ENCODE peak calls at places on chromosomes 3 and 15, in seven cellular contexts. V, U, S, H, Z, Y and C are unnamed samples.
A peak's percentile ranks its signal among the peaks of the same experiment; 100 is the strongest.

GRCh38 chr3:132448211-132448961 is 31.1 kb downstream of the DNAJC13 start:
- DNase-seq in Z (peak; percentile 79), Y (peak; percentile 21), U (no peak), H (peak; percentile 77), S (no peak), V (peak; percentile 66), C (peak; percentile 44)

GRCh38 chr3:151919446-151919845 is 46.0 kb downstream of the SUCNR1 start:
- DNase-seq in U (no peak), V (no peak), Y (no peak), H (no peak), Z (no peak), S (no peak), C (no peak)

GRCh38 chr15:83319771-83320170 is 35.3 kb upstream of the BNC1 start:
- DNase-seq in V (no peak), Z (no peak), Y (no peak), S (no peak), U (no peak), H (no peak), C (no peak)

GRCh38 chr3:192899540-192899982 is 18.1 kb downstream of the MB21D2 start:
- DNase-seq in H (peak; percentile 83), Y (no peak), V (peak; percentile 79), Z (peak; percentile 66), S (no peak), U (no peak), C (no peak)

GRCh38 chr3:176919836-176920760 is 277.2 kb downstream of the TBL1XR1 start:
- DNase-seq in S (no peak), U (no peak), V (peak; percentile 72), Z (peak; percentile 58), H (peak; percentile 86), Y (no peak), C (no peak)

GRCh38 chr3:142929109-142929508 is 34.4 kb downstream of the PAQR9 start:
- DNase-seq in Z (peak; percentile 70), U (no peak), S (no peak), Y (peak; percentile 21), H (peak; percentile 24), V (peak; percentile 59), C (no peak)

GRCh38 chr3:31226331-31226730 is 306.4 kb upstream of the STT3B start:
- DNase-seq in Y (no peak), V (no peak), H (no peak), Z (no peak), S (no peak), U (no peak), C (no peak)

GRCh38 chr15:77702211-77702957 is 69.7 kb upstream of the LINGO1 start:
- DNase-seq in H (peak; percentile 2), U (no peak), Z (peak; percentile 47), S (no peak), V (peak; percentile 39), Y (no peak), C (no peak)

GRCh38 chr15:81722982-81723381 is 322.8 kb downstream of the MEX3B start:
- DNase-seq in V (no peak), U (no peak), S (no peak), Y (no peak), Z (no peak), H (no peak), C (no peak)

GRCh38 chr15:96285715-96286367 is 44.7 kb upstream of the NR2F2 start:
- DNase-seq in Z (peak; percentile 42), V (no peak), Y (peak; percentile 48), S (peak; percentile 64), H (no peak), U (no peak), C (no peak)

GRCh38 chr15:97688886-97689285 is 271.6 kb upstream of the ARRDC4 start:
- DNase-seq in S (no peak), Y (no peak), U (no peak), H (no peak), V (no peak), Z (no peak), C (no peak)

GRCh38 chr3:141452045-141452444 is 34.8 kb upstream of the RASA2 start:
- DNase-seq in Y (no peak), S (no peak), V (peak; percentile 87), Z (peak; percentile 88), U (no peak), H (peak; percentile 81), C (no peak)

GRCh38 chr15:40247406-40247971 is 8.6 kb downstream of the PAK6 start:
- DNase-seq in V (no peak), S (no peak), Z (no peak), Y (no peak), H (no peak), U (no peak), C (no peak)

GRCh38 chr3:45988804-45989203 is 6.8 kb downstream of the FYCO1 start:
- DNase-seq in Y (no peak), U (no peak), Z (peak; percentile 78), V (peak; percentile 79), S (no peak), H (peak; percentile 72), C (no peak)

GRCh38 chr15:101255066-101255415 is 3.2 kb upstream of the CHSY1 start:
- DNase-seq in H (no peak), Y (no peak), S (no peak), V (no peak), Z (no peak), U (no peak), C (no peak)

GRCh38 chr3:99128740-99129505 is 227.4 kb upstream of the DCBLD2 start:
- DNase-seq in V (peak; percentile 95), Z (peak; percentile 97), U (no peak), H (peak; percentile 94), Y (no peak), S (no peak), C (no peak)

GRCh38 chr15:77528968-77529319 is 103.8 kb downstream of the LINGO1 start:
- DNase-seq in S (peak; percentile 55), Y (no peak), Z (no peak), U (no peak), V (no peak), H (no peak), C (no peak)

GRCh38 chr15:67066041-67067021 is 929 bp downstream of the SMAD3 start:
- DNase-seq in S (no peak), Y (peak; percentile 31), H (no peak), V (no peak), U (no peak), Z (no peak), C (no peak)

GRCh38 chr3:136604961-136605360 is 147.2 kb downstream of the STAG1 start:
- DNase-seq in Y (no peak), V (peak; percentile 57), Z (peak; percentile 50), S (no peak), H (no peak), U (no peak), C (no peak)

GRCh38 chr3:197417451-197417850 is 119.0 kb upstream of the DLG1 start:
- DNase-seq in H (peak; percentile 40), V (peak; percentile 44), S (no peak), U (no peak), Y (no peak), Z (peak; percentile 41), C (no peak)

GRCh38 chr3:117282506-117282905 is 572.9 kb downstream of the TUSC7 start:
- DNase-seq in H (no peak), S (no peak), V (no peak), Y (no peak), U (no peak), Z (no peak), C (no peak)

GRCh38 chr3:42084593-42084992 is 6.6 kb upstream of the TRAK1 start:
- DNase-seq in Y (no peak), H (no peak), V (no peak), S (no peak), Z (no peak), U (no peak), C (no peak)

GRCh38 chr3:58079773-58080172 is 71.6 kb downstream of the FLNB start:
- DNase-seq in S (no peak), Z (no peak), Y (no peak), H (no peak), U (no peak), V (no peak), C (no peak)

GRCh38 chr3:191415566-191415965 is 45.4 kb upstream of the PYDC2 start:
- DNase-seq in Y (no peak), V (no peak), H (no peak), U (no peak), Z (no peak), S (no peak), C (no peak)

GRCh38 chr3:47780727-47781325 is 867 bp downstream of the SMARCC1 start:
- DNase-seq in U (no peak), Z (peak; percentile 40), Y (no peak), S (no peak), V (peak; percentile 23), H (peak; percentile 36), C (no peak)
- TF ChIP-seq CTCF in U (no peak), Z (no peak), Y (no peak), S (no peak), V (no peak), H (no peak), C (no peak)

GRCh38 chr3:170555329-170555728 is 30.5 kb downstream of the SLC7A14 start:
- DNase-seq in S (no peak), H (no peak), U (no peak), V (peak; percentile 38), Y (no peak), Z (peak; percentile 63), C (no peak)
- TF ChIP-seq CTCF in S (no peak), H (no peak), U (no peak), V (no peak), Y (no peak), Z (no peak), C (no peak)

DNA sequence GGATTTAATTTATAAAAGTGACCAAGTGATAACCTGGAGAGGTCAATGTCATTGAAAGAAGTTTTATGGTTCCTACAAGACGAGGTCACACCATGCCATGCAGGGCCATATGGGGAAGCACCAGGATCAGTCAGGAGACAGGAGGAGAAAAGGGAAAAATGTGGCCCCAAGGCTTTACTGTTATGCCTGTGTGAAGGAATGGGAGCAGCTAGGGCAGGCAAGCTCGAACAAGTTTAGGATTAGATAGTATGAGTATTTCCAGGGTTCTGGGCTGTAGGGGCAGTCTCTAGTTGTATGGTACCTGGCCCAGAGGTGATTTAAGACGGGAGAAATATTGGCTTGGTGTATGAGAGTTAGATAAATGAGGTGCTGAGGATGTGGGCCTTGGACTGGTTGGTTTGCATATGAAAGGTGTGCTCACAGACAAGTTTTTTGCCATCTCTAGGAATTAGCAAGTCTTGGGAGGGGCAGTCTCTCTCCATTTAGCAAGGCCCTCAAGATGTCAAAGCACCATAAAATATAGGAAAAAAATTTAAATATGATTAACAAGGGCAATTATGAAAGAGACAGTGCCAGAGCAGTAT is 36.3 kb upstream of the DCLK3 start:
- DNase-seq in S (no peak), H (no peak), Z (no peak), U (no peak), V (no peak), Y (no peak), C (no peak)
- TF ChIP-seq CTCF in S (no peak), H (no peak), Z (no peak), U (no peak), V (no peak), Y (no peak), C (no peak)

GRCh38 chr3:103437850-103438249 is 1003.0 kb downstream of the ZPLD1 start:
- DNase-seq in V (no peak), U (no peak), Z (no peak), Y (no peak), S (no peak), H (no peak), C (no peak)

DNA sequence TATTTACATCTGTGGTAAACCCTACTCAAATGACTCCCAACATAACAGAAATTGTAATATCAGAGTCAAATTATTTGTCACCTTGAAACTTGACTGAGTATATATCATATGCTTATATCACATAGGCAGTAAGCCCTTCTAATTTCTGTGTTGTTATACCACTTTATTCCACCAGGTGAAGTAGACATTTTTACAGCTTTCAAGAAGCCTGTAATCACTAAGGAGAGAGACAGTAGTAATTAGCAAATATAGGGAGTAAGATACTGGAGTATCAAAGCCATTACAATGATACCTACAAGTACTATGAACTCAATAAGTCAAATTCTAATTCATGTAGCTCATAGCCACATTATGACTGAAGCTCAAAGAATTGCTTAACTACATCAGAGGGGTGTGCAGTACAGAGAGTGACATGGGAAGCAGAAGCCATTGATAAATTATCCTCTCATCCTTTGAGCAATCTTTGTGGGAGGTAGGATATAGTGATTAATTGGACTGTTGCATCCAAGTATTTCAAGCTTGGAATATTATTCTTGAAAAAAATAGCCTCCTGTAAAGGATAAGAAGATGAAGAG is 1005.8 kb downstream of the ZPLD1 start:
- DNase-seq in Z (peak; percentile 23), H (peak; percentile 5), V (peak; percentile 12), U (no peak), S (no peak), Y (no peak), C (no peak)
- TF ChIP-seq CTCF in Z (no peak), H (no peak), V (peak; percentile 13), U (no peak), S (no peak), Y (no peak), C (no peak)